ENCODE peak calls at places on chromosome 19, in eight cellular contexts. M, G, Z, W, B, U, N and L are unnamed samples.

GRCh38 chr19:3483226-3483628 is at the start of gene SMIM44:
- DNase-seq in M (no peak), G (no peak), Z (no peak), W (no peak), B (no peak), U (no peak), N (no peak), L (no peak)

GRCh38 chr19:10921909-10922637 is 6.4 kb downstream of the YIPF2 start:
- DNase-seq in M (no peak), G (no peak), Z (no peak), W (no peak), B (no peak), U (no peak), N (no peak), L (no peak)

GRCh38 chr19:14096272-14096992 is 5.9 kb upstream of the SAMD1 start:
- DNase-seq in M (no peak), G (no peak), Z (no peak), W (no peak), B (no peak), U (no peak), N (no peak), L (no peak)

GRCh38 chr19:36151144-36152051 is 849 bp downstream of the COX7A1 start:
- DNase-seq in M (no peak), G (no peak), Z (no peak), W (no peak), B (no peak), U (peak; percentile 81), N (peak; percentile 88), L (no peak)

GRCh38 chr19:35642798-35643254 is 1.3 kb downstream of the ETV2 start:
- DNase-seq in M (no peak), G (no peak), Z (no peak), W (no peak), B (no peak), U (no peak), N (no peak), L (no peak)

GRCh38 chr19:54266133-54266532 is 9.1 kb upstream of the LILRB5 start:
- DNase-seq in M (peak; percentile 89), G (peak; percentile 4), Z (peak; percentile 49), W (peak; percentile 10), B (peak; percentile 67), U (peak; percentile 62), N (peak; percentile 88), L (peak; percentile 48)

GRCh38 chr19:3981373-3981735 is 3.9 kb downstream of the EEF2 start:
- DNase-seq in M (no peak), G (no peak), Z (no peak), W (no peak), B (no peak), U (no peak), N (no peak), L (no peak)

GRCh38 chr19:843836-844299 is 3.1 kb downstream of the PRTN3 start:
- DNase-seq in M (no peak), G (no peak), Z (no peak), W (no peak), B (no peak), U (no peak), N (no peak), L (no peak)

GRCh38 chr19:32652893-32653625 is 21.9 kb downstream of the ANKRD27 start:
- DNase-seq in M (no peak), G (no peak), Z (no peak), W (peak; percentile 29), B (peak; percentile 54), U (peak; percentile 80), N (peak; percentile 88), L (no peak)

GRCh38 chr19:1651548-1652394 is 644 bp downstream of the TCF3 start:
- DNase-seq in M (peak; percentile 58), G (no peak), Z (peak; percentile 31), W (peak; percentile 49), B (peak; percentile 39), U (no peak), N (no peak), L (peak; percentile 32)

GRCh38 chr19:35107541-35107939 is 8.1 kb upstream of the FXYD3 start:
- DNase-seq in M (peak; percentile 18), G (peak; percentile 68), Z (no peak), W (no peak), B (peak; percentile 31), U (no peak), N (peak; percentile 97), L (no peak)

GRCh38 chr19:54138777-54139256 is 1.3 kb downstream of the CNOT3 start:
- DNase-seq in M (no peak), G (no peak), Z (no peak), W (no peak), B (no peak), U (no peak), N (no peak), L (no peak)

GRCh38 chr19:14432817-14433453 is at the start of gene PKN1:
- DNase-seq in M (peak; percentile 33), G (peak; percentile 51), Z (peak; percentile 39), W (peak; percentile 54), B (peak; percentile 56), U (peak; percentile 68), N (peak; percentile 93), L (peak; percentile 24)

GRCh38 chr19:15251010-15251748 is 18.9 kb upstream of the EPHX3 start:
- DNase-seq in M (no peak), G (no peak), Z (no peak), W (no peak), B (peak; percentile 83), U (peak; percentile 76), N (peak; percentile 70), L (no peak)

GRCh38 chr19:3516675-3517207 is 10.6 kb downstream of the FZR1 start:
- DNase-seq in M (peak; percentile 29), G (no peak), Z (peak; percentile 17), W (peak; percentile 92), B (no peak), U (no peak), N (no peak), L (peak; percentile 20)

GRCh38 chr19:10120538-10121198 is 969 bp upstream of the EIF3G start:
- DNase-seq in M (no peak), G (no peak), Z (no peak), W (no peak), B (peak; percentile 85), U (no peak), N (no peak), L (no peak)

GRCh38 chr19:4326837-4327251 is 11.8 kb downstream of the STAP2 start:
- DNase-seq in M (no peak), G (no peak), Z (no peak), W (no peak), B (no peak), U (no peak), N (no peak), L (peak; percentile 12)

GRCh38 chr19:5085566-5085965 is 116.7 kb downstream of the KDM4B start:
- DNase-seq in M (no peak), G (no peak), Z (no peak), W (no peak), B (no peak), U (no peak), N (no peak), L (no peak)

GRCh38 chr19:55597493-55597892 is 1.8 kb downstream of the FIZ1 start:
- DNase-seq in M (no peak), G (no peak), Z (no peak), W (no peak), B (no peak), U (no peak), N (peak; percentile 86), L (no peak)

GRCh38 chr19:2528543-2529173 is 52.7 kb downstream of the GADD45B start:
- DNase-seq in M (no peak), G (no peak), Z (no peak), W (no peak), B (no peak), U (no peak), N (peak; percentile 29), L (no peak)

GRCh38 chr19:40341601-40342482 is 6.4 kb downstream of the C19orf47 start:
- DNase-seq in M (no peak), G (no peak), Z (no peak), W (no peak), B (no peak), U (peak; percentile 80), N (no peak), L (no peak)

GRCh38 chr19:35030257-35031071 is at the start of gene SCN1B:
- DNase-seq in M (peak; percentile 78), G (peak; percentile 30), Z (peak; percentile 38), W (peak; percentile 68), B (peak; percentile 76), U (peak; percentile 61), N (peak; percentile 93), L (peak; percentile 38)

GRCh38 chr19:49930483-49931011 is 1.2 kb upstream of the NUP62 start:
- DNase-seq in M (peak; percentile 23), G (no peak), Z (no peak), W (no peak), B (peak; percentile 23), U (peak; percentile 59), N (peak; percentile 72), L (no peak)

GRCh38 chr19:30824809-30825208 is 452.6 kb downstream of the ZNF536 start:
- DNase-seq in M (no peak), G (no peak), Z (no peak), W (no peak), B (no peak), U (no peak), N (no peak), L (no peak)

GRCh38 chr19:58033741-58034475 is at the start of gene ZSCAN1:
- DNase-seq in M (peak; percentile 27), G (peak; percentile 75), Z (peak; percentile 13), W (no peak), B (peak; percentile 21), U (peak; percentile 93), N (peak; percentile 100), L (no peak)

GRCh38 chr19:46288896-46289588 is 7.8 kb upstream of the HIF3A start:
- DNase-seq in M (no peak), G (no peak), Z (no peak), W (no peak), B (peak; percentile 97), U (peak; percentile 57), N (peak; percentile 28), L (no peak)

GRCh38 chr19:7618771-7619510 is 10.4 kb downstream of the XAB2 start:
- DNase-seq in M (no peak), G (no peak), Z (no peak), W (no peak), B (no peak), U (no peak), N (peak; percentile 87), L (no peak)

GRCh38 chr19:46634656-46635218 is 1.3 kb downstream of the GNG8 start:
- DNase-seq in M (no peak), G (no peak), Z (no peak), W (peak; percentile 55), B (no peak), U (no peak), N (no peak), L (no peak)

GRCh38 chr19:4140237-4140711 is 13.2 kb upstream of the CREB3L3 start:
- DNase-seq in M (peak; percentile 29), G (no peak), Z (no peak), W (peak; percentile 72), B (peak; percentile 67), U (no peak), N (no peak), L (no peak)

GRCh38 chr19:29308977-29309520 is 96.1 kb upstream of the UQCRFS1 start:
- DNase-seq in M (no peak), G (no peak), Z (no peak), W (peak; percentile 99), B (no peak), U (no peak), N (peak; percentile 67), L (no peak)

GRCh38 chr19:14112809-14113385 is 4.7 kb downstream of the PRKACA start:
- DNase-seq in M (no peak), G (no peak), Z (no peak), W (no peak), B (no peak), U (peak; percentile 76), N (no peak), L (no peak)

GRCh38 chr19:15527705-15528104 is 19.4 kb downstream of the CYP4F22 start:
- DNase-seq in M (no peak), G (no peak), Z (no peak), W (no peak), B (no peak), U (no peak), N (no peak), L (no peak)

GRCh38 chr19:33798701-33799111 is 2.0 kb downstream of the KCTD15 start:
- DNase-seq in M (no peak), G (no peak), Z (no peak), W (no peak), B (no peak), U (no peak), N (no peak), L (no peak)

GRCh38 chr19:2532252-2533071 is 56.5 kb downstream of the GADD45B start:
- DNase-seq in M (no peak), G (no peak), Z (no peak), W (no peak), B (peak; percentile 93), U (no peak), N (no peak), L (no peak)